ENCODE peak calls at places on chromosomes 1 and 21, in seven cellular contexts. One of them, this sample, is unnamed.

GRCh38 chr1:41666991-41667631 is 182.6 kb upstream of the EDN2 start:
- DNase-seq in A549: no peak
- DNase-seq in GM12878: peak
- DNase-seq in HepG2: no peak
- DNase-seq in K562: no peak
- DNase-seq in H1: no peak
- DNase-seq in HCT116: no peak
- DNase-seq in this sample: peak

GRCh38 chr1:54125671-54126070 is 27.1 kb downstream of the CDCP2 start:
- DNase-seq in HepG2: peak
- DNase-seq in A549: peak
- DNase-seq in H1: no peak
- DNase-seq in GM12878: no peak
- DNase-seq in K562: no peak
- DNase-seq in HCT116: no peak
- DNase-seq in this sample: peak

GRCh38 chr1:206608108-206608698 is 4.1 kb downstream of the EIF2D start:
- DNase-seq in HepG2: peak
- DNase-seq in HCT116: peak
- DNase-seq in K562: peak
- DNase-seq in H1: peak
- DNase-seq in GM12878: no peak
- DNase-seq in A549: peak
- DNase-seq in this sample: peak

GRCh38 chr1:205951746-205952145 is 8.5 kb upstream of the SLC26A9 start:
- DNase-seq in GM12878: no peak
- DNase-seq in HCT116: no peak
- DNase-seq in K562: no peak
- DNase-seq in H1: no peak
- DNase-seq in HepG2: no peak
- DNase-seq in A549: no peak
- DNase-seq in this sample: no peak

GRCh38 chr1:7389201-7389785 is 381.8 kb upstream of the VAMP3 start:
- DNase-seq in H1: peak
- DNase-seq in K562: no peak
- DNase-seq in HepG2: no peak
- DNase-seq in A549: no peak
- DNase-seq in GM12878: no peak
- DNase-seq in HCT116: no peak
- DNase-seq in this sample: peak

GRCh38 chr1:26069941-26070807 is 2.7 kb upstream of the TRIM63 start:
- DNase-seq in HepG2: no peak
- DNase-seq in GM12878: no peak
- DNase-seq in HCT116: no peak
- DNase-seq in H1: no peak
- DNase-seq in A549: no peak
- DNase-seq in K562: peak
- DNase-seq in this sample: no peak

GRCh38 chr21:44898011-44898493 is 22.6 kb downstream of the ITGB2 start:
- DNase-seq in GM12878: no peak
- DNase-seq in HCT116: no peak
- DNase-seq in H1: no peak
- DNase-seq in K562: no peak
- DNase-seq in HepG2: no peak
- DNase-seq in A549: no peak
- DNase-seq in this sample: no peak

GRCh38 chr1:14003552-14003951 is 303.6 kb downstream of the PRDM2 start:
- DNase-seq in HepG2: no peak
- DNase-seq in A549: no peak
- DNase-seq in H1: no peak
- DNase-seq in GM12878: no peak
- DNase-seq in K562: no peak
- DNase-seq in HCT116: no peak
- DNase-seq in this sample: no peak

GRCh38 chr1:43432907-43433306 is 20.8 kb downstream of the HYI start:
- DNase-seq in K562: no peak
- DNase-seq in A549: no peak
- DNase-seq in GM12878: no peak
- DNase-seq in HCT116: no peak
- DNase-seq in HepG2: no peak
- DNase-seq in H1: no peak
- DNase-seq in this sample: no peak

GRCh38 chr1:8213676-8214075 is 104.2 kb upstream of the SLC45A1 start:
- DNase-seq in HCT116: no peak
- DNase-seq in HepG2: no peak
- DNase-seq in GM12878: no peak
- DNase-seq in H1: no peak
- DNase-seq in A549: peak
- DNase-seq in K562: no peak
- DNase-seq in this sample: no peak

GRCh38 chr1:117562581-117563491 is 43.0 kb upstream of the TENT5C start:
- DNase-seq in K562: no peak
- DNase-seq in GM12878: no peak
- DNase-seq in HCT116: no peak
- DNase-seq in A549: no peak
- DNase-seq in H1: peak
- DNase-seq in HepG2: no peak
- DNase-seq in this sample: no peak
- TF ChIP-seq CEBPB in K562: no peak
- TF ChIP-seq CEBPB in GM12878: no peak
- TF ChIP-seq CEBPB in HCT116: no peak
- TF ChIP-seq CEBPB in A549: no peak
- TF ChIP-seq CEBPB in H1: no peak
- TF ChIP-seq CEBPB in HepG2: no peak
- TF ChIP-seq CEBPB in this sample: no peak

GRCh38 chr21:41678944-41679343 is 87.9 kb downstream of the RIPK4 start:
- DNase-seq in GM12878: no peak
- DNase-seq in HCT116: peak
- DNase-seq in A549: peak
- DNase-seq in K562: peak
- DNase-seq in H1: peak
- DNase-seq in HepG2: peak
- DNase-seq in this sample: peak
- TF ChIP-seq CEBPB in GM12878: no peak
- TF ChIP-seq CEBPB in HCT116: no peak
- TF ChIP-seq CEBPB in A549: peak
- TF ChIP-seq CEBPB in K562: peak
- TF ChIP-seq CEBPB in H1: peak
- TF ChIP-seq CEBPB in HepG2: peak
- TF ChIP-seq CEBPB in this sample: peak

GRCh38 chr1:38246955-38247952 is 200.7 kb upstream of the POU3F1 start:
- DNase-seq in A549: peak
- DNase-seq in HCT116: no peak
- DNase-seq in K562: no peak
- DNase-seq in H1: no peak
- DNase-seq in HepG2: peak
- DNase-seq in GM12878: no peak
- DNase-seq in this sample: peak
- TF ChIP-seq CEBPB in A549: no peak
- TF ChIP-seq CEBPB in HCT116: no peak
- TF ChIP-seq CEBPB in K562: no peak
- TF ChIP-seq CEBPB in H1: no peak
- TF ChIP-seq CEBPB in HepG2: no peak
- TF ChIP-seq CEBPB in GM12878: no peak
- TF ChIP-seq CEBPB in this sample: no peak

GRCh38 chr1:220991959-220992704 is 112.9 kb downstream of the HLX start:
- DNase-seq in K562: no peak
- DNase-seq in GM12878: no peak
- DNase-seq in H1: no peak
- DNase-seq in HepG2: no peak
- DNase-seq in HCT116: no peak
- DNase-seq in A549: no peak
- DNase-seq in this sample: peak

GRCh38 chr1:220991506-220991905 is 112.3 kb downstream of the HLX start:
- DNase-seq in HCT116: no peak
- DNase-seq in A549: no peak
- DNase-seq in HepG2: no peak
- DNase-seq in H1: no peak
- DNase-seq in GM12878: no peak
- DNase-seq in K562: no peak
- DNase-seq in this sample: no peak

GRCh38 chr1:220992705-220993052 is 113.4 kb downstream of the HLX start:
- DNase-seq in GM12878: no peak
- DNase-seq in H1: no peak
- DNase-seq in HepG2: no peak
- DNase-seq in K562: no peak
- DNase-seq in HCT116: no peak
- DNase-seq in A549: no peak
- DNase-seq in this sample: no peak

GRCh38 chr1:220994671-220995070 is 115.4 kb downstream of the HLX start:
- DNase-seq in GM12878: no peak
- DNase-seq in A549: no peak
- DNase-seq in H1: no peak
- DNase-seq in K562: no peak
- DNase-seq in HepG2: no peak
- DNase-seq in HCT116: no peak
- DNase-seq in this sample: no peak

DNA sequence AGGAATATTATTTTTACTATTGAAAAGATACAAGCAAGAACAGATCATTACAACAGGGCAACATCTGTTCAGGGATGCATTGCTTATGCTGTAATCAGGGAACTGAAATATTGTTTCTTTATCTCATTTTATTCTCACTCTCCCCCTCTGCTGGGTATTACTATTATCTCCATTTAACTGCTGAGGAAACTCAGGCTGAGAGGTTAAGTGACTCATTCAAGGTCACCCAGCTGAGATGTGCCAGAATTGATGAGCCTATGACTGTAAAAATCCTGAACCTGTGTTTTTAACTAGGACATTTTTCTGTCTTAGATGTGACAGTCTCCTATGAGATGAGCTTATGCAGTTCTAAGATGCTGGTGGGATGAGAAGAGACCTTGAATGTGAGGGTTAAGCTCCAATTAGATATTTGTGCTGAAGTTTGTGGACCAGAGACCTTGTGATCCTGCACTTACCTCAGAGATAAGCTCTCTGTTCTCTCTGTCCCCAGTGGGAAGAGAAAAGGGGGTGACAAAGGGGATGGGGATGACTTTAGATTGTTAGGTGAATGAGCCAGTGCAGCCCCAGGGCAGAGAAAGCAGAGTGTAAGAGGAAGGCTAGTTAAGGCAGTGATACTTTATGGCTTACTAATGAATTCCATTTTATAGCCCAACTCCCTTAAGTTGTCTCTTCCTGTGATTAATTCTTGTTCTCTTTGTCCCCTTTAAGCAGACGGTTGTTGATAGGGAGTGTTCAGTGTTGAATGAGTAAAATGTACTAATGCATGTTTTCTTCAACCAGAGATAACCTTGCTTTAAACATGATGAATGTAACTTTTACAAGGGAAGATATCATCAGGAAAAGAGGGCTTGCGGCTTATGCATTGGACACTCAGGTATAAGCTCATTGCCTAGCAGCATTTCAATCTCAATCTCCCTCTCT is 111.4 kb downstream of the HLX start:
- DNase-seq in H1: no peak
- DNase-seq in HCT116: peak
- DNase-seq in HepG2: peak
- DNase-seq in A549: peak
- DNase-seq in K562: peak
- DNase-seq in GM12878: no peak
- DNase-seq in this sample: peak
- TF ChIP-seq CEBPB in H1: no peak
- TF ChIP-seq CEBPB in HCT116: no peak
- TF ChIP-seq CEBPB in HepG2: no peak
- TF ChIP-seq CEBPB in A549: no peak
- TF ChIP-seq CEBPB in K562: no peak
- TF ChIP-seq CEBPB in GM12878: no peak
- TF ChIP-seq CEBPB in this sample: peak

DNA sequence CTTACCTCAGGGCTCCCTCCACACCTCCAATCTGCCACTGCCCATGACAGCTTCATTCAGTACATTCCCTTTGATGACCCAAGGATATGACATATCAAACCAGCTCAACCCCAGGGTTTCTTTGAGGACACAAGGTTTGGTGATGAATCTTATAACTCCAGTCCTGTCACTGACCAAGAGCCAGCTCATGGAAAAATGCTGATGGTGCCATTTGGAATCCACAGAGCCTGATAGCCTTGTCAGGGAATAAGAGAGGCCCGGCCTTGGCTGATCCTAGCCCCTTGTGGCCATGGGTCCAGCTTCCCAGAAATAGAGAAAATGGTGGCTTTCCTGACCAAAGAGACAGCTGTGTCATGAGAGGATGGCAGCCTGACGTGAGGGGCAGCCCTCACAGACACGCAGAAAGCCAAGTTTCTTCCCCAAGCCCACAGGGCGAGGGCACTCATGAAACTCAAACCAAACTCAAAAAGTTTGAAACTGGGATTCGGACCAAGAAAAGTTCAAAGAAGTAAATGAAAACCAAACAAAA is 75.4 kb downstream of the SH3BGR start:
- DNase-seq in H1: no peak
- DNase-seq in K562: no peak
- DNase-seq in A549: no peak
- DNase-seq in GM12878: no peak
- DNase-seq in HCT116: no peak
- DNase-seq in HepG2: no peak
- DNase-seq in this sample: no peak
- TF ChIP-seq CEBPB in H1: no peak
- TF ChIP-seq CEBPB in K562: no peak
- TF ChIP-seq CEBPB in A549: no peak
- TF ChIP-seq CEBPB in GM12878: no peak
- TF ChIP-seq CEBPB in HCT116: no peak
- TF ChIP-seq CEBPB in HepG2: no peak
- TF ChIP-seq CEBPB in this sample: no peak

This sample was measured in IMR-90.